ENCODE peak calls at places on chromosomes 1 and 21, in seven cellular contexts. R is SK-N-SH, C is K562, P is H1, K is HCT116, O is HepG2, H is GM12878. T is an unnamed sample.

GRCh38 chr1:208137144-208137682 is 107.0 kb downstream of the PLXNA2 start:
- DNase-seq in R (no peak), C (no peak), P (no peak), K (no peak), O (no peak), H (no peak), T (no peak)

GRCh38 chr1:18812540-18812939 is 46.9 kb downstream of the TAS1R2 start:
- DNase-seq in R (no peak), C (no peak), P (no peak), K (no peak), O (no peak), H (no peak), T (no peak)

GRCh38 chr1:24384251-24385090 is 29.1 kb downstream of the STPG1 start:
- DNase-seq in R (no peak), C (no peak), P (no peak), K (no peak), O (no peak), H (no peak), T (no peak)

GRCh38 chr1:228935855-228936727 is 200.8 kb downstream of the RHOU start:
- DNase-seq in R (no peak), C (no peak), P (no peak), K (no peak), O (no peak), H (no peak), T (no peak)

GRCh38 chr1:117802546-117803257 is 126.7 kb downstream of the GDAP2 start:
- DNase-seq in R (no peak), C (no peak), P (no peak), K (no peak), O (no peak), H (no peak), T (no peak)

GRCh38 chr1:3207217-3207848 is 138.3 kb downstream of the PRDM16 start:
- DNase-seq in R (no peak), C (no peak), P (no peak), K (no peak), O (no peak), H (no peak), T (no peak)

GRCh38 chr1:219041141-219041540 is 132.5 kb upstream of the LYPLAL1 start:
- DNase-seq in R (no peak), C (no peak), P (no peak), K (no peak), O (no peak), H (no peak), T (no peak)

GRCh38 chr1:3409737-3410434 is 44.6 kb upstream of the ARHGEF16 start:
- DNase-seq in R (peak), C (no peak), P (no peak), K (no peak), O (peak), H (no peak), T (peak)

GRCh38 chr1:244319283-244320132 is 132.2 kb downstream of the ADSS2 start:
- DNase-seq in R (no peak), C (no peak), P (no peak), K (no peak), O (no peak), H (peak), T (no peak)

GRCh38 chr1:201903135-201903534 is 14.4 kb downstream of the SHISA4 start:
- DNase-seq in R (no peak), C (no peak), P (no peak), K (no peak), O (no peak), H (no peak), T (no peak)

GRCh38 chr1:84668185-84668584 is 22.1 kb downstream of the SSX2IP start:
- DNase-seq in R (no peak), C (peak), P (no peak), K (no peak), O (peak), H (no peak), T (peak)

GRCh38 chr1:45543599-45544417 is 6.8 kb upstream of the AKR1A1 start:
- DNase-seq in R (no peak), C (no peak), P (no peak), K (no peak), O (peak), H (peak), T (no peak)

GRCh38 chr1:114691061-114691460 is 4.3 kb downstream of the AMPD1 start:
- DNase-seq in R (no peak), C (no peak), P (no peak), K (no peak), O (no peak), H (no peak), T (no peak)

GRCh38 chr1:108561731-108562326 is 1.9 kb downstream of the EEIG2 start:
- DNase-seq in R (peak), C (peak), P (peak), K (peak), O (peak), H (no peak), T (peak)

GRCh38 chr1:56029329-56030003 is 549.9 kb downstream of the PLPP3 start:
- DNase-seq in R (no peak), C (no peak), P (no peak), K (no peak), O (peak), H (peak), T (no peak)

GRCh38 chr1:3283849-3284248 is 170.6 kb upstream of the ARHGEF16 start:
- DNase-seq in R (peak), C (peak), P (no peak), K (no peak), O (peak), H (no peak), T (peak)

GRCh38 chr1:31944205-31945089 is 6.3 kb upstream of the PTP4A2 start:
- DNase-seq in R (no peak), C (peak), P (peak), K (peak), O (peak), H (peak), T (no peak)

GRCh38 chr1:31705080-31705866 is 1.5 kb upstream of the COL16A1 start:
- DNase-seq in R (peak), C (peak), P (no peak), K (no peak), O (peak), H (no peak), T (no peak)

GRCh38 chr1:94686882-94687281 is 133.3 kb upstream of the SLC44A3 start:
- DNase-seq in R (no peak), C (no peak), P (no peak), K (no peak), O (no peak), H (no peak), T (no peak)

GRCh38 chr1:60126733-60127132 is 53.2 kb upstream of the C1orf87 start:
- DNase-seq in R (no peak), C (no peak), P (no peak), K (no peak), O (no peak), H (no peak), T (peak)

GRCh38 chr21:36347278-36347961 is 27.4 kb downstream of the MORC3 start:
- DNase-seq in R (no peak), C (no peak), P (no peak), K (no peak), O (no peak), H (no peak), T (no peak)

GRCh38 chr21:36347962-36348328 is 27.9 kb downstream of the MORC3 start:
- DNase-seq in R (no peak), C (no peak), P (no peak), K (no peak), O (no peak), H (no peak), T (no peak)

GRCh38 chr21:36349315-36349714 is 29.3 kb downstream of the MORC3 start:
- DNase-seq in R (no peak), C (no peak), P (no peak), K (no peak), O (no peak), H (no peak), T (no peak)

GRCh38 chr21:36355071-36355680 is 30.0 kb upstream of the CHAF1B start:
- DNase-seq in R (no peak), C (no peak), P (no peak), K (no peak), O (peak), H (no peak), T (no peak)

DNA sequence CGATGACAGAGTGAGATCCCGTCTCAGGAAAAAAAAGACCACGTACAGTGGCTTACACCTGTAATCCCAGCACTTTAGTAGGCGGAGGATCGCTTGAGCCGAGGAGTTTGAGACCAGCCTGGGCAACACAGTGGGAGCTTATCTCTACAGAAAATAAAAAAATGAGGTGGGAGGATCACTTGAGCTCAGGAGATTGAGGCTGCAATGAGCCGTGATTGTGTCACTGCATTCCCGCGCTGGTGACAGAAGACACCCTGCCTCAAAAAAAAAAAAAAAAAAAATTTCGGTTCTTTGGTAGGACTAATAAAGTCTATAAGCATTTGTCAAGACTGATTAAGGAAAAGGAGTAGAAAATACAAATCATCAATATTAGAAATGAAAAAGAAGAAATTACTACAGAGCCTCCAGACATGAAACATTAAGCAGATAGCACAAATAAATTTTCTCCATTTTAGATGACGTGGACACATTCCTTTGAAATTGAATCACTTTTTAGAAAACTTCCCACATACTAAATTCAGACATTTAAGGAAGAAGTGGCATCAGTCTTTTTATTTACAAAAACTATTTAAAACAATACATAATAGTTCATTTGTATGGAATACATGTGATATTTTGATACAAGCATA is 30.4 kb downstream of the MORC3 start:
- DNase-seq in R (no peak), C (no peak), P (no peak), K (no peak), O (no peak), H (no peak), T (no peak)
- TF ChIP-seq JUND in R (peak), C (no peak), P (no peak), K (no peak), O (no peak), H (no peak), T (no peak)

GRCh38 chr21:37460196-37460595 is 93.6 kb downstream of the DYRK1A start:
- DNase-seq in R (no peak), C (peak), P (no peak), K (no peak), O (no peak), H (no peak), T (no peak)
- TF ChIP-seq JUND in R (no peak), C (no peak), P (no peak), K (no peak), O (no peak), H (no peak), T (no peak)

DNA sequence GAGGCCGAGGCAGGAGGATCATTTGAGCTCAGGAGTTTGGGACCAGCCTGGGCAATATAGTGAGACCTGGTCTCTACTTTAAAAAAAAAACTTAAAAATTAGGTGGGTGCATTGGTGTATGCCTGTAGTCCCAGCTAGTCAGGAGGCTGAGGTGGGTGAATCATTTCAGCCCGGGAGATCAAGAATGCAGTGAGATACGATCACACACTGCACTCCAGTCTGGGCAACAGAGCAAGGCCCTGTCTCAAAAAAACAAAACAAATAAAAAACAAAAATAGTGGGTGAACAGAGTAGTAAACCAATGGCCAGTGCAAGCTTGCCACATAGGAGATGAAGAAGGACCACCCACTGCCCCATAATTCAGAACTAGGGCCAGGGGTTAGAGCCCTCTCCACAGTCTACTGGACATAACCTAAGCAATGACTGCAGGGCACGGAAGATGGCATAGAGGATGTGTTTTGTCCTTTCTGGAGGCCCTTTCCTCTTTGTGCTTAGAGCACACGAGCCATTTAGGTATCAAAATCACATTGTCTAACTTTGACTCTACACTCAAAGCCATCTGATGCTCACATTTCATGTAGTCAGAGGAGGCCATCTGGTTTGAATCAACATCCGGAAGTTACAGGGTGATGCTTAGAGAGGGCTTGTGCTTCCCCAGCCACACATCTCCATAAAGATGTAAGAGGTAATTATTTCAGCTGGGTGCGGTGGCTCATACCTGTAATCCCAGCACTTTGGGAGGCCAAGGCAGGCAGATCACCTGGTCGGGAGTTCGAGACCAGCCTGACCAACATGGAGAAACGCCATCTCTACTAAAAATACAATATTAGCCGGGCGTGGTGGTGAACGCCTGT is 12.6 kb downstream of the CD2 start:
- DNase-seq in R (peak), C (no peak), P (no peak), K (no peak), O (no peak), H (no peak), T (no peak)
- TF ChIP-seq JUND in R (no peak), C (no peak), P (no peak), K (no peak), O (no peak), H (no peak), T (no peak)

GRCh38 chr1:27331922-27332321 is 9.9 kb upstream of the SYTL1 start:
- DNase-seq in R (no peak), C (no peak), P (no peak), K (no peak), O (no peak), H (no peak), T (no peak)
- TF ChIP-seq JUND in R (no peak), C (no peak), P (no peak), K (no peak), O (no peak), H (no peak), T (no peak)

GRCh38 chr1:64212023-64212422 is 8.6 kb downstream of the UBE2U start:
- DNase-seq in R (no peak), C (no peak), P (no peak), K (no peak), O (no peak), H (no peak), T (no peak)
- TF ChIP-seq JUND in R (no peak), C (no peak), P (no peak), K (no peak), O (no peak), H (no peak), T (no peak)

DNA sequence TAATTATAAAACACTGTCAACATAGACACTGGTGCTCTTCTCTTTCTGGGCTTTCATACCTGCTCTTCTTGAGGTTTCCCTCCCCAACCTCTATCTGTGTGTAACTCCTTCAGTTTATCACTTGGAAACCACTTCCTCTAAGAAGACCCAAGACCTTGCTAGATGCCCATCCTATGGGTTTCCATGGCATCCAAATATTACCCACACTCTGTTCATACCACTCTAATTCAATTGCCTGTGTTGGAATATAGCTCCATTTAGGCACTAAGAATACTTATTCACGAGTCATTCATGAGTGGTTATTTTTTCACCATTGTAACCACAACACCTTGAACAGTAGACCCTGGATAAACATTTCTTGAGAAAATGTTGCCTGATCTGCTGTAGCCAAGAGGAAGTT is 231.1 kb upstream of the SGIP1 start:
- DNase-seq in R (no peak), C (no peak), P (no peak), K (no peak), O (no peak), H (no peak), T (no peak)
- TF ChIP-seq JUND in R (no peak), C (no peak), P (no peak), K (no peak), O (no peak), H (no peak), T (no peak)